ENCODE peak calls at places on chromosome 11, in four cellular contexts. One of them, this sample, is unnamed.

GRCh38 chr11:114280696-114281095 is 15.5 kb upstream of the NNMT start:
- DNase-seq in cardiac fibroblast: peak
- DNase-seq in nephron progenitor cell: peak
- DNase-seq in HFFc6: peak
- DNase-seq in this sample: no peak

GRCh38 chr11:66492161-66492865 is 12.1 kb downstream of the DPP3 start:
- DNase-seq in cardiac fibroblast: no peak
- DNase-seq in HFFc6: no peak
- DNase-seq in nephron progenitor cell: no peak
- DNase-seq in this sample: no peak

GRCh38 chr11:15816996-15817395 is 539.4 kb downstream of the SOX6 start:
- DNase-seq in HFFc6: no peak
- DNase-seq in cardiac fibroblast: peak
- DNase-seq in nephron progenitor cell: no peak
- DNase-seq in this sample: no peak

GRCh38 chr11:19929655-19930054 is 217.0 kb downstream of the NAV2 start:
- DNase-seq in cardiac fibroblast: peak
- DNase-seq in HFFc6: peak
- DNase-seq in nephron progenitor cell: no peak
- DNase-seq in this sample: no peak

GRCh38 chr11:20126724-20127123 is 33.6 kb downstream of the DBX1 start:
- DNase-seq in nephron progenitor cell: no peak
- DNase-seq in HFFc6: no peak
- DNase-seq in cardiac fibroblast: peak
- DNase-seq in this sample: no peak

GRCh38 chr11:280762-281485 is 2.7 kb downstream of the NLRP6 start:
- DNase-seq in cardiac fibroblast: no peak
- DNase-seq in nephron progenitor cell: no peak
- DNase-seq in HFFc6: no peak
- DNase-seq in this sample: peak

GRCh38 chr11:69155302-69156198 is at the start of gene SMIM38:
- DNase-seq in cardiac fibroblast: no peak
- DNase-seq in nephron progenitor cell: no peak
- DNase-seq in HFFc6: no peak
- DNase-seq in this sample: no peak

GRCh38 chr11:3091081-3091845 is 34.0 kb upstream of the CARS1 start:
- DNase-seq in HFFc6: no peak
- DNase-seq in nephron progenitor cell: no peak
- DNase-seq in cardiac fibroblast: no peak
- DNase-seq in this sample: no peak

GRCh38 chr11:1826552-1827094 is 8.2 kb upstream of the SYT8 start:
- DNase-seq in cardiac fibroblast: peak
- DNase-seq in nephron progenitor cell: no peak
- DNase-seq in HFFc6: no peak
- DNase-seq in this sample: no peak

GRCh38 chr11:57116654-57117053 is 65.1 kb upstream of the LRRC55 start:
- DNase-seq in HFFc6: peak
- DNase-seq in nephron progenitor cell: peak
- DNase-seq in cardiac fibroblast: peak
- DNase-seq in this sample: no peak

GRCh38 chr11:36510567-36511020 is 522 bp upstream of the TRAF6 start:
- DNase-seq in cardiac fibroblast: peak
- DNase-seq in nephron progenitor cell: no peak
- DNase-seq in HFFc6: peak
- DNase-seq in this sample: no peak

GRCh38 chr11:19589567-19590260 is 122.9 kb upstream of the NAV2 start:
- DNase-seq in cardiac fibroblast: no peak
- DNase-seq in nephron progenitor cell: no peak
- DNase-seq in HFFc6: no peak
- DNase-seq in this sample: no peak

GRCh38 chr11:67506426-67507032 is 1.4 kb upstream of the PITPNM1 start:
- DNase-seq in HFFc6: no peak
- DNase-seq in nephron progenitor cell: no peak
- DNase-seq in cardiac fibroblast: no peak
- DNase-seq in this sample: no peak
- TF ChIP-seq CTCF in HFFc6: peak
- TF ChIP-seq CTCF in nephron progenitor cell: no peak
- TF ChIP-seq CTCF in cardiac fibroblast: no peak
- TF ChIP-seq CTCF in this sample: peak

DNA sequence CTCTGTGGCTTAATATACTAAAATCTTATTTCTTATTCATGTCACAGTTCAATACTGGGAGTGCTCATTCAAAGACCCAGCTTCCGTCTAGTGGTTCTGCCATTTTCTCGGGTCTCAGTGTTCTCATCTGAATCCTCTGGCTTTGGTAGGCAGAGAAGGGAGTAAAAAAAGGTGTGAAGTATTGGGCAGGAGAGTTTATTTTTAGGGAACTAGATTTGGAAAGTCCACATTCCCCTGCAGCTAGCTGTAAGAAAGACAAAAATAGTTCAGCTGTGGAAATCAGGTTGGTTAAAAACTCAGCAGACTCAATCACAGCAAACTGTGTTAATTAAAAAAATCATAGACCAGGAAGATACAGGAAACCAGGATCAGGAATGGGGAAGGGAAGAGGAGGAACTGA is 4.1 kb upstream of the LYVE1 start:
- DNase-seq in nephron progenitor cell: no peak
- DNase-seq in cardiac fibroblast: no peak
- DNase-seq in HFFc6: no peak
- DNase-seq in this sample: no peak
- TF ChIP-seq CTCF in nephron progenitor cell: no peak
- TF ChIP-seq CTCF in cardiac fibroblast: no peak
- TF ChIP-seq CTCF in HFFc6: no peak
- TF ChIP-seq CTCF in this sample: no peak

GRCh38 chr11:132493786-132494185 is 1038.5 kb downstream of the OPCML start:
- DNase-seq in nephron progenitor cell: no peak
- DNase-seq in cardiac fibroblast: no peak
- DNase-seq in HFFc6: no peak
- DNase-seq in this sample: no peak
- TF ChIP-seq CTCF in nephron progenitor cell: no peak
- TF ChIP-seq CTCF in cardiac fibroblast: no peak
- TF ChIP-seq CTCF in HFFc6: no peak
- TF ChIP-seq CTCF in this sample: no peak

DNA sequence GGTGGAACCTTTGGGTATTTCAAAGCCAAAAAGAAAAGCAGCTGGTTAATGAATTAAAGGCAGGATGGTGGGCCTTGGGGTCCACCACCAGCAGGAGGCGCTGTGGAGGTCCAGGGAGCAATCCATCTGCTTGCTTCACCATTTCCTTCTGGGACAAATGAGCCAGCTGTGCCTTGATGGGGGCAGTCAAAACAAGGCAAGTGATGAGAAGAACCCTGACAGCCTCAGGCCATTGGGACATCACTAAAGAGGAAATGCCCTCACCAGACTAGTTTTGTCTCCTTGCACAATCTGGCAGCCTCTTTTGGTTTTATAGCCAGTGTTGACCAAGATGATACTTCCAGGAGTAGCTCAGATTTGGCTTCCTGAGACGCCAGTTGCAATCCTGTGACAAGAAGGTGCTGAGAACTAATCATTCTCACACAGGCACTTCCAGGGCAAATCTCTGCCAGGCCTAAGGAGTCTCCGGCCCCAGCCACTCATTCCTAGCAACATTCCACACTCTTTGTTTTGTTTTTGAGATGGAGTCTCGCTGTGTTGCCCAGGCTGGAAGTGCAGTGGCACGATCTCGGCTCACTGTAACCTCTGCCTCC is 38.2 kb upstream of the WEE1 start:
- DNase-seq in cardiac fibroblast: peak
- DNase-seq in HFFc6: peak
- DNase-seq in nephron progenitor cell: peak
- DNase-seq in this sample: peak
- TF ChIP-seq CTCF in cardiac fibroblast: peak
- TF ChIP-seq CTCF in HFFc6: peak
- TF ChIP-seq CTCF in nephron progenitor cell: peak
- TF ChIP-seq CTCF in this sample: peak

DNA sequence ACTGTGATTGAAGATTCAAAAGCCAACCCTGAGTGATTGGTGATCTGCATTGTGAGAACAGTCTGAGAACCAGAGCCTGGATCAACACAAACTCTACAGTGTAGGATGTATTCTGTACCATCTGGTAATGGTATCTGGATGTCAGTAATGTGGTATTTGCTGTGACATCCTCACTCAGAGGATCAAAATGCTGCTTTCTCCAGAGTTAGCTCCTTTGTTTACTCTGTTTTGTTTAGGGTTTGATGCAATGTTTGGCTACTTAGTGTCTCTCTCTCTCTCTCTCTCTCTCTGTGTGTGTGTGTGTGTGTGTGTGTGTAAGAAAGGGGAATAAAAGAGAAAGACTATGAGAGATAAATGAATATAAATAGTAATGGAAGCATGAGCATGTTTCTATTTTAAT is 24.3 kb downstream of the CASP4 start:
- DNase-seq in nephron progenitor cell: no peak
- DNase-seq in cardiac fibroblast: no peak
- DNase-seq in HFFc6: no peak
- DNase-seq in this sample: no peak
- TF ChIP-seq CTCF in nephron progenitor cell: no peak
- TF ChIP-seq CTCF in cardiac fibroblast: no peak
- TF ChIP-seq CTCF in HFFc6: no peak
- TF ChIP-seq CTCF in this sample: no peak